ENCODE peak calls at places on chromosomes 3 and 15, in nine cellular contexts. I is GDM1; X is effector CD4-positive, alpha-beta T cell; H is hypothalamus; F is putamen; W is neural crest cell; Z is HFFc6; S is NCI-H2029; N is hippocampal formation. Y is an unnamed sample.

GRCh38 chr3:100465871-100466777 is 26.3 kb upstream of the TMEM45A start:
- DNase-seq in I (no peak), N (no peak), S (no peak), Z (no peak), X (no peak), H (no peak), W (no peak), F (no peak), Y (no peak)

GRCh38 chr15:66411190-66411589 is 24.5 kb downstream of the MAP2K1 start:
- DNase-seq in F (no peak), X (no peak), S (no peak), I (peak), H (no peak), N (no peak), Z (no peak), W (no peak), Y (no peak)

GRCh38 chr3:72411843-72412242 is 436.4 kb downstream of the SHQ1 start:
- DNase-seq in H (no peak), I (no peak), N (no peak), Z (no peak), W (no peak), S (no peak), X (no peak), F (no peak), Y (no peak)

GRCh38 chr15:48244923-48245322 is 38.8 kb downstream of the SLC12A1 start:
- DNase-seq in N (no peak), F (no peak), S (no peak), X (no peak), W (no peak), H (no peak), Z (no peak), I (no peak), Y (no peak)

GRCh38 chr3:124791639-124792111 is 61.4 kb downstream of the UMPS start:
- DNase-seq in X (no peak), Z (peak), W (no peak), H (no peak), N (no peak), S (no peak), I (peak), F (no peak), Y (no peak)

GRCh38 chr3:46584598-46585467 is 18.7 kb upstream of the LRRC2 start:
- DNase-seq in Z (no peak), I (no peak), S (no peak), H (no peak), X (no peak), W (no peak), F (no peak), N (no peak), Y (no peak)

GRCh38 chr3:170816341-170816740 is 53.7 kb downstream of the RPL22L1 start:
- DNase-seq in W (no peak), H (no peak), X (no peak), S (no peak), N (no peak), I (no peak), Z (no peak), F (no peak), Y (no peak)

GRCh38 chr3:124935794-124936542 is 1.4 kb upstream of the MUC13 start:
- DNase-seq in F (no peak), Z (no peak), I (no peak), W (no peak), N (no peak), S (no peak), X (no peak), H (no peak), Y (no peak)

GRCh38 chr15:78434134-78434533 is 3.9 kb upstream of the IREB2 start:
- DNase-seq in W (no peak), I (peak), H (no peak), X (no peak), F (no peak), N (no peak), S (peak), Z (no peak), Y (no peak)